ENCODE peak calls at places on chromosomes 6 and 20, in five cellular contexts. K is SJSA1; L is heart right ventricle; P is left lung; R is CD8-positive, alpha-beta memory T cell. T is an unnamed sample.

GRCh38 chr20:62065669-62066338 is at the start of gene TAF4:
- DNase-seq in K (peak; percentile 70), L (peak; percentile 67), P (peak; percentile 77), R (peak; percentile 74), T (peak; percentile 75)

GRCh38 chr20:64083380-64084208 is 604 bp downstream of the LKAAEAR1 start:
- DNase-seq in K (peak; percentile 59), L (peak; percentile 66), P (peak; percentile 81), R (peak; percentile 59), T (peak; percentile 77)

GRCh38 chr6:4153514-4153985 is 18.2 kb upstream of the ECI2 start:
- DNase-seq in K (no peak), L (no peak), P (no peak), R (no peak), T (no peak)

GRCh38 chr6:140537834-140538680 is 1163.6 kb upstream of the CITED2 start:
- DNase-seq in K (peak; percentile 95), L (peak; percentile 11), P (peak; percentile 41), R (no peak), T (no peak)

GRCh38 chr20:31712564-31713311 is 9.9 kb downstream of the BCL2L1 start:
- DNase-seq in K (peak; percentile 97), L (peak; percentile 91), P (peak; percentile 78), R (no peak), T (peak; percentile 87)

GRCh38 chr6:4649728-4650127 is 126.5 kb upstream of the CDYL start:
- DNase-seq in K (no peak), L (no peak), P (no peak), R (no peak), T (no peak)

GRCh38 chr20:49590163-49591017 is 22.5 kb upstream of the PTGIS start:
- DNase-seq in K (no peak), L (no peak), P (no peak), R (no peak), T (no peak)

GRCh38 chr20:57744206-57744605 is 34.4 kb upstream of the PMEPA1 start:
- DNase-seq in K (no peak), L (no peak), P (no peak), R (no peak), T (no peak)

GRCh38 chr20:2005359-2005758 is 11.5 kb upstream of the PDYN start:
- DNase-seq in K (no peak), L (no peak), P (no peak), R (no peak), T (no peak)

GRCh38 chr20:44950368-44950767 is 9.8 kb downstream of the TOMM34 start:
- DNase-seq in K (no peak), L (no peak), P (no peak), R (no peak), T (no peak)

GRCh38 chr6:40953486-40953885 is 85.5 kb downstream of the UNC5CL start:
- DNase-seq in K (peak; percentile 53), L (no peak), P (no peak), R (no peak), T (no peak)

GRCh38 chr6:18567380-18567779 is 180.2 kb downstream of the RNF144B start:
- DNase-seq in K (no peak), L (no peak), P (no peak), R (no peak), T (no peak)

GRCh38 chr6:11021003-11021402 is 23.1 kb downstream of the ELOVL2 start:
- DNase-seq in K (no peak), L (no peak), P (no peak), R (no peak), T (no peak)

GRCh38 chr6:169792306-169793015 is 41.0 kb downstream of the ERMARD start:
- DNase-seq in K (no peak), L (no peak), P (no peak), R (no peak), T (no peak)

GRCh38 chr6:52161689-52162438 is 24.3 kb upstream of the IL17A start:
- DNase-seq in K (no peak), L (no peak), P (no peak), R (no peak), T (no peak)

GRCh38 chr6:35025241-35026188 is 115.6 kb downstream of the TCP11 start:
- DNase-seq in K (peak; percentile 55), L (no peak), P (no peak), R (no peak), T (no peak)

GRCh38 chr20:14790771-14791517 is 453.5 kb upstream of the FLRT3 start:
- DNase-seq in K (no peak), L (no peak), P (no peak), R (no peak), T (no peak)

GRCh38 chr6:149400050-149400449 is at the start of gene SUMO4:
- DNase-seq in K (no peak), L (no peak), P (no peak), R (no peak), T (no peak)

GRCh38 chr20:35506179-35506578 is 23.3 kb downstream of the C20orf173 start:
- DNase-seq in K (no peak), L (no peak), P (no peak), R (no peak), T (no peak)

GRCh38 chr20:43942213-43942590 is 27.6 kb downstream of the TOX2 start:
- DNase-seq in K (no peak), L (no peak), P (no peak), R (no peak), T (no peak)

GRCh38 chr20:43941476-43942212 is 27.0 kb downstream of the TOX2 start:
- DNase-seq in K (no peak), L (no peak), P (no peak), R (no peak), T (no peak)

GRCh38 chr20:43943725-43944124 is 29.1 kb downstream of the TOX2 start:
- DNase-seq in K (no peak), L (no peak), P (no peak), R (no peak), T (no peak)

GRCh38 chr20:43944653-43945235 is 30.1 kb downstream of the TOX2 start:
- DNase-seq in K (no peak), L (no peak), P (no peak), R (no peak), T (no peak)

DNA sequence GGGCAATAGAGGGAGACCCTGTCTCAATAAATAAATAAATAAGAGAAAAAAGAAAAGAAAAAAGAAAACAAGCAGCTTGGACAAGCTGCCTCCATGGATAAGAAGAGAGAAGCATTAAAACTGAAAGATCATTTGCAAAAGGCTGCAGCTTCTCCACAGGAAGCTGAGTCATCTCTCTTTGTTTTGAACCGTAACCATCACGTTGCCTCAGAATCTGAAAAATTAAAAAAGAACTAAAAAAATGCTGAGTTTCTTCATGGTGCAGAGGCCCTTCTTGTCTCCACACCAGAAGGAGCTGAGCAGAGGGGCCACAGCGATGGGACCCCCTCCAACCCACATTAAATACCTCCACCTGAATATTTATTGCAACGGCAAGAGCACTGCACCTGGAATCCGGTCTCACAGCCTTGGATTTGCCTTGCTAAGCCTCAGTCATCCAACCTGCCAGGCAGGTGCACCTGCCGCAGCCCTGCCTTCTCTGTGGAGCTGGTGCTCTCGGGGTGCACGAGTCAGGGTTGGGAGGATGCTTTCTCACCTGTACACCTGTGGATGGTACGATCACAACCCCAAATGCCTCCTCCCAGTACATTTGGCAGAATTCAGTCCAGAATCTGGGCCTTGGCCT is 28.1 kb downstream of the TOX2 start:
- DNase-seq in K (peak; percentile 70), L (no peak), P (no peak), R (no peak), T (no peak)
- H3K4me1 ChIP-seq in K (peaks cover 68% of the 10 kb centered on the region), L (peaks cover 8% of the 10 kb centered on the region), P (peaks cover 66% of the 10 kb centered on the region), R (peaks cover 59% of the 10 kb centered on the region), T (peaks cover 37% of the 10 kb centered on the region)

GRCh38 chr20:208937-209566 is 18.0 kb upstream of the DEFB129 start:
- DNase-seq in K (peak; percentile 12), L (peak; percentile 9), P (no peak), R (no peak), T (no peak)
- H3K27me3 ChIP-seq in K (peaks cover 13% of the 10 kb centered on the region), L (no peaks in the 10 kb centered on the region), P (peaks cover 8% of the 10 kb centered on the region), R (peaks cover 4% of the 10 kb centered on the region), T (no peaks in the 10 kb centered on the region)

DNA sequence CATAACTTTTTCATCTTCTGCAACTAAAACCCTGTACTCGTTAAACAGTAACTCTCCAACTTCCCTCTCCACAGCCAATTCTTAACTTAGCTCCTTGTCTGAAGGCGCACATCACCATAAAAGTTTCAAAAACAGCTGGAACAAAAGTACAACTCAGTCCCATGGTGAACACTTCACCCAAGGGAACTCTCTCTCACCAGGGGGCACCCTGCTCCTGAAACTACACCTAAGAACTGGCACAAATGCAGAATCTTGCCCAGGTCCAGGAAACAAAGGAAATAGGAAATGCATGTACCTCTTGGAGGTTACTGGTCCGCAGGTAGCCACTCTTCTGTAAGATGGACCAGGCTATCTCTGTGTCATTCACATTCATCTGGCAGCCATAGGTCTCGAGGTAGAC is 6.6 kb downstream of the CDK5RAP1 start:
- DNase-seq in K (no peak), L (no peak), P (no peak), R (no peak), T (no peak)
- H3K27ac ChIP-seq in K (no peak overlapping the region), L (no peak overlapping the region), P (no peak overlapping the region), R (no peak overlapping the region), T (no peak overlapping the region)

GRCh38 chr6:143694560-143694959 is 16.8 kb downstream of the PHACTR2 start:
- DNase-seq in K (no peak), L (no peak), P (no peak), R (no peak), T (no peak)
- H3K4me1 ChIP-seq in K (peaks cover 43% of the 10 kb centered on the region), L (peaks cover 66% of the 10 kb centered on the region), P (peaks cover 84% of the 10 kb centered on the region), R (no peaks in the 10 kb centered on the region), T (peaks cover 96% of the 10 kb centered on the region)

DNA sequence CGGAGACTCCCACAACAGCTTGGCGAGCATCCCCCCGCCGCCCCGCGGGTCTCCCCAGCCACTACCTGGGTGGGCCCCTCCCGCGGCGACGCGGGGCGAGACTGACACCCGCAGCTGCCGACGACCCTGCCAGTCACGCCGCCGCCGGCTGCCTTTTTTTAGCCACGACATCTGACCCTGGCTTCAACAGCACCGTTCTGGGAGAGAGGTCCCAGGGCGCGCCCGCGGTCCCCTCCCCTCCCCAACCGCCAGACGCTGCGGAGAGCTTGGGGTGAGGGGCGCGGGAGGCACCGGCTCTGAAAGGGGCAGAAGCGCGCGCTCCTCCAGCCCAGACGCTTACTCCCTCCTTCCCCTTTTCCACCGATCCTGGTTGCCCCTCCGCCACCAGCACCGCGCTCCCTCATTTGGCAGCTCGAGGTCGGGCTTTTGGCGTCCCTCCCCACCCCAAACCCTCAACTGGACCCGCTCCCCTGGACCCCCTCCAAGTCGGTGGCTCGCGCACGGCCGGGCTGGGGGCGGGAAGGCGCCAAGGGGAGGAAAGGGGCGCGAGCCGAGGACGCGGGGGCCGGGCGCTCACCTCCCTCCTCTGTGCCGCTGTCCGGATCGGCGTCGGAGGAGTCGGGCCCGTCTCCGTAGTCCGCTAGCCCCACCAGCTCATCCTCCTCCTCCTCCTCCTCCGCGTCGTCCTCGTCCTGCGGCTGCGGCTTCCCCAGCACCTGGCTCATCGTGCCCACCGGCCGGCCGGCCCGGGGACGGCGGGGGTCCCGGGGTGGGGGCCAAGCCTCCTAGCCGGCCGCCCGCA is 603 bp downstream of the RRAGD start:
- DNase-seq in K (no peak), L (peak; percentile 19), P (peak; percentile 56), R (peak; percentile 9), T (peak; percentile 44)
- H3K27me3 ChIP-seq in K (peaks cover 84% of the 10 kb centered on the region), L (no peaks in the 10 kb centered on the region), P (no peaks in the 10 kb centered on the region), R (peaks cover 4% of the 10 kb centered on the region), T (peaks cover 8% of the 10 kb centered on the region)

DNA sequence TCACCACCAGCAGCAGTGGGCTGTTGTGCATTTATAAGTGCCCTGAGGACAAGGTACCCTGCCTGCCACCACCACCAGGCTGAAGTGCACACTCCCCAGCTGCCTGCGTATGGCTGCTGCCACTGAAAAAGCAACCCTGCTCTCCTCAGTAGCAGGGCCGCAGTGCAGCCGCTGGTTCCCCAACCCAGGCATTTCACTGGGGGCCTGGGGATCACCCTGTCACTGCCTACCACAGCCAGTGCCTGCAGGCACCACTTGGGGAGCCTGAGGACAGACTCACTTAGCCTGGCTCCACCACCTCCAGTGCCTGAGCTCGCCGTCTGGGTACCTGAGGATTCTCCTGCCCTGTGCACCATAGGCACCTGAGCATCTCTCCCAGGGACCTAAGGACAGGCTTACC is 215.6 kb downstream of the PACRG start:
- DNase-seq in K (no peak), L (no peak), P (no peak), R (no peak), T (no peak)
- H3K27ac ChIP-seq in K (no peak overlapping the region), L (no peak overlapping the region), P (no peak overlapping the region), R (no peak overlapping the region), T (no peak overlapping the region)

T was measured in left ventricle myocardium inferior.